ENCODE peak calls at places on chromosome 12, in four cellular contexts. S, Q, F and I are unnamed samples.

GRCh38 chr12:41983394-41983793 is 161.3 kb downstream of the GXYLT1 start:
- DNase-seq in F (no peak), Q (no peak), S (no peak), I (no peak)

GRCh38 chr12:45034861-45035265 is 16.0 kb downstream of the DBX2 start:
- DNase-seq in F (no peak), S (no peak), Q (no peak), I (no peak)

GRCh38 chr12:91778938-91779400 is 366.7 kb downstream of the BTG1 start:
- DNase-seq in Q (peak), S (peak), F (no peak), I (no peak)

GRCh38 chr12:110530511-110530910 is 28.4 kb downstream of the RAD9B start:
- DNase-seq in F (no peak), S (no peak), Q (no peak), I (no peak)

GRCh38 chr12:124422570-124423523 is 128.0 kb downstream of the RFLNA start:
- DNase-seq in S (peak), Q (peak), F (no peak), I (no peak)

GRCh38 chr12:100106861-100107260 is 35.8 kb downstream of the BLTP3B start:
- DNase-seq in Q (no peak), S (no peak), F (no peak), I (no peak)

GRCh38 chr12:25557830-25558436 is 4.8 kb upstream of the LMNTD1 start:
- DNase-seq in F (peak), Q (no peak), S (peak), I (no peak)

GRCh38 chr12:93577222-93577621 is 4.7 kb downstream of the SOCS2 start:
- DNase-seq in Q (no peak), S (no peak), F (no peak), I (no peak)

GRCh38 chr12:85626031-85626781 is 210.0 kb downstream of the RASSF9 start:
- DNase-seq in F (no peak), S (peak), Q (peak), I (no peak)

GRCh38 chr12:66697404-66697803 is 18.5 kb upstream of the GRIP1 start:
- DNase-seq in S (no peak), F (no peak), Q (no peak), I (no peak)

GRCh38 chr12:62882140-62882539 is 52.8 kb downstream of the PPM1H start:
- DNase-seq in F (no peak), Q (no peak), S (no peak), I (no peak)

GRCh38 chr12:55720894-55721444 is 776 bp downstream of the RDH5 start:
- DNase-seq in S (peak), F (peak), Q (peak), I (no peak)

GRCh38 chr12:121295123-121295745 is 1.3 kb downstream of the CAMKK2 start:
- DNase-seq in S (no peak), F (no peak), Q (no peak), I (no peak)

GRCh38 chr12:65278576-65279386 is at the start of gene MSRB3:
- DNase-seq in F (peak), Q (peak), S (peak), I (no peak)

GRCh38 chr12:46752396-46752795 is 73.4 kb downstream of the SLC38A4 start:
- DNase-seq in S (no peak), F (no peak), Q (no peak), I (no peak)

GRCh38 chr12:61870658-61871559 is 389.3 kb upstream of the USP15 start:
- DNase-seq in Q (no peak), S (no peak), F (no peak), I (no peak)

GRCh38 chr12:106861984-106862894 is 87.8 kb downstream of the RIC8B start:
- DNase-seq in S (peak), Q (peak), F (no peak), I (no peak)

GRCh38 chr12:62269464-62270228 is 9.4 kb downstream of the USP15 start:
- DNase-seq in F (no peak), Q (no peak), S (no peak), I (no peak)

GRCh38 chr12:3972576-3972975 is 99.4 kb upstream of the PARP11 start:
- DNase-seq in Q (no peak), F (no peak), S (no peak), I (no peak)

GRCh38 chr12:56081393-56082347 is 1.7 kb downstream of the ERBB3 start:
- DNase-seq in F (no peak), S (no peak), Q (no peak), I (no peak)

GRCh38 chr12:6966351-6966750 is 4.1 kb downstream of the PHB2 start:
- DNase-seq in F (no peak), S (no peak), Q (no peak), I (no peak)

GRCh38 chr12:95848575-95849388 is 10.0 kb upstream of the SNRPF start:
- DNase-seq in S (peak), Q (no peak), F (peak), I (no peak)

GRCh38 chr12:50825372-50825838 is 17.3 kb upstream of the TMPRSS12 start:
- DNase-seq in F (no peak), Q (peak), S (peak), I (no peak)

GRCh38 chr12:26369588-26369987 is 174.2 kb downstream of the SSPN start:
- DNase-seq in S (peak), F (no peak), Q (peak), I (no peak)

GRCh38 chr12:31216479-31216878 is 109.5 kb downstream of the SINHCAF start:
- DNase-seq in F (no peak), Q (no peak), S (no peak), I (no peak)

GRCh38 chr12:54935235-54935951 is 49.2 kb downstream of the TESPA1 start:
- DNase-seq in S (peak), F (no peak), Q (peak), I (no peak)

GRCh38 chr12:76030378-76031080 is 1.0 kb downstream of the PHLDA1 start:
- DNase-seq in Q (no peak), S (peak), F (peak), I (peak)

GRCh38 chr12:62466596-62467411 is at the start of gene MON2:
- DNase-seq in F (peak), S (peak), Q (peak), I (peak)

GRCh38 chr12:55972045-55972843 is 1.6 kb upstream of the RAB5B start:
- DNase-seq in S (peak), F (no peak), Q (no peak), I (no peak)

GRCh38 chr12:124397807-124398577 is 103.1 kb downstream of the RFLNA start:
- DNase-seq in F (no peak), Q (no peak), S (no peak), I (no peak)

GRCh38 chr12:26275313-26276257 is 80.2 kb downstream of the SSPN start:
- DNase-seq in Q (no peak), S (no peak), F (no peak), I (no peak)

GRCh38 chr12:45973526-45973925 is 16.8 kb downstream of the SCAF11 start:
- DNase-seq in Q (no peak), S (peak), F (no peak), I (no peak)

GRCh38 chr12:1842183-1842904 is 22.0 kb downstream of the LRTM2 start:
- DNase-seq in S (no peak), Q (no peak), F (no peak), I (no peak)

DNA sequence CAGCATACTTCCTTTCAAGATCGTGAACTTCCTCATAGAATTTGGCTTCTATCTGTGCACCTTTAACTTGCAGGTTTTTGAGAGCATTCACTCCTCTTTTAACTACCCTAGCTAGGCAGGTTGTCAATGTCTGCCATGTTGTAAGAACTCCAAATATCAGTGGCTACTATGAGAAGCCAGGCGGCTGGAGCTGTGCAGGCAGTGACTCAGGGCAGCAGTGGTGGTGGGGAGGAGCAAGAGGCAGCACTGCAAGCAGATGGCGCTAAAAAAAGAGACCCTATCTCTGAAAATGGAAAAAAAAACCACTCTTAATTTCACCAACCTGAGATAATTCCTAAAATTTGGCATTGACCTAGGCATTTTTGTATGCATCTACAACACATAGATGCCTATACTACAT is 28.5 kb downstream of the YARS2 start:
- DNase-seq in Q (no peak), F (no peak), S (no peak), I (no peak)
- TF ChIP-seq CTCF in Q (no peak), F (no peak), S (no peak), I (no peak)

DNA sequence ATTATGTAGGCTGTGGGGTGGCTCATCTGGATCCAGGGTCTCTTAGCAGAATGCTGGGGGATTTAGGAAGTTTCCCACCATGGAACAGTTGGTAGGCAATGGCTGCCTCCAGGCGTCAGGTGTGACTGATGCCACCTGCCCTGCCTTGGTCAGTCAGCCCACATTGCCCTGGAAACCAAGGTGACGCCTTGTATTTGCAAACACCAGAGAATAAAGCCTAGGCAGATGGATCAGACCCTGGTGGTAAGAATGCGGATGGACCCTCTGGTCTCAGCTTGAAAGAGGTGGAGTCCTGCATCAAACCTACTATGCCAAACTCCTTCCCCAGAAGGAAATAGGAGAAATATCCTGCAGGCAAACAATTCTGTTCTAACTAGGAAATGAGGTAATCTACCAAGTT is 38.2 kb downstream of the NCKAP5L start:
- DNase-seq in S (no peak), Q (no peak), F (peak), I (no peak)
- TF ChIP-seq CTCF in S (peak), Q (no peak), F (peak), I (no peak)

GRCh38 chr12:79955561-79955960 is 20.7 kb upstream of the PPP1R12A start:
- DNase-seq in S (no peak), Q (no peak), F (no peak), I (no peak)
- TF ChIP-seq CTCF in S (no peak), Q (no peak), F (no peak), I (no peak)

DNA sequence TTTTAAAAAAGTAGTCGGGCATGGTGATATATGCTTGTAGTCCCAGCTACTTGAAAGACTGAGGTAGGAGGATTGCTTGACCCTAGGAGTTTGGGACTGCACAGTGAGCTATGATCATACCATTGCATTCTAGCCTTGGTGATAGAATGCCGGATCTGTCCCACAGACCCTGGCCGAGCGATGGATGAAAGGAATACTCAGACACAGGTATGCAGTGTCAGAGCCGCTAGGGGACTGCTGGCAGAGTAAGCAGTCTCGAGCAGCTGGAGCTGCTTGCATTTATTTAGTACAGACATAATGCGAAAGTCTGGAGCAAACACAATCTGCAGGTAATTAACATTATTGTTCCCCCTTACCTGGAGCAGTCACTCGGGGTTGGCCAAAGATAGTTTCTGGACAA is 18.6 kb downstream of the AICDA start:
- DNase-seq in Q (no peak), S (no peak), F (no peak), I (no peak)
- TF ChIP-seq CTCF in Q (no peak), S (no peak), F (no peak), I (no peak)

GRCh38 chr12:105294164-105294563 is 36.3 kb upstream of the C12orf75 start:
- DNase-seq in F (no peak), Q (no peak), S (no peak), I (no peak)

GRCh38 chr12:105292705-105293104 is 37.8 kb upstream of the C12orf75 start:
- DNase-seq in F (no peak), S (no peak), Q (no peak), I (no peak)

GRCh38 chr12:105289114-105289904 is 41.2 kb upstream of the C12orf75 start:
- DNase-seq in Q (no peak), F (no peak), S (peak), I (no peak)

GRCh38 chr12:105288311-105288996 is 42.0 kb upstream of the C12orf75 start:
- DNase-seq in Q (no peak), S (no peak), F (no peak), I (no peak)

DNA sequence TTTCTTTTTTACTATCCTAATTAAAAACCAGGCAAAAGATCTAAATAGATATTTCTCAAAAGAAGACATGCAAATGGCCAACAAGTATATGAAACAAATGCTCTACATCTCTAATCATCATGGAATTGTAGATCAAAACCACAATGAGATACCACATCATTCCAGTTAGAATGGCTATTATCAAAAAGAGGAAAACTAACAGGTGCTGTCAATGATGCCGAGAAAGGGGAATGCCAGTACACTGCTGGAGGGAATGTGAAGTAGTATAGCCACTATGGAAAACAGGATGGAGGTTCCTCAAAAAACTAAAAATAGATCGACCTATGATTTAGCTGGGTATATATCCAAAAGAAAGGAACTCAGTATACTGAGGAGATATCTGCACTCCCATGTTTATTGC is 39.0 kb upstream of the C12orf75 start:
- DNase-seq in Q (no peak), F (no peak), S (no peak), I (no peak)
- TF ChIP-seq CTCF in Q (no peak), F (no peak), S (no peak), I (no peak)

GRCh38 chr12:130700492-130701401 is 15.4 kb downstream of the RIMBP2 start:
- DNase-seq in F (no peak), Q (no peak), S (no peak), I (no peak)

GRCh38 chr12:130702966-130703732 is 12.9 kb downstream of the RIMBP2 start:
- DNase-seq in F (no peak), Q (no peak), S (no peak), I (no peak)

GRCh38 chr12:130703733-130704375 is 12.2 kb downstream of the RIMBP2 start:
- DNase-seq in F (no peak), S (no peak), Q (no peak), I (no peak)

GRCh38 chr12:130704606-130705005 is 11.5 kb downstream of the RIMBP2 start:
- DNase-seq in F (no peak), S (no peak), Q (no peak), I (no peak)

GRCh38 chr12:130701402-130701744 is 14.7 kb downstream of the RIMBP2 start:
- DNase-seq in F (no peak), S (no peak), Q (no peak), I (no peak)
- TF ChIP-seq CTCF in F (no peak), S (no peak), Q (no peak), I (no peak)

DNA sequence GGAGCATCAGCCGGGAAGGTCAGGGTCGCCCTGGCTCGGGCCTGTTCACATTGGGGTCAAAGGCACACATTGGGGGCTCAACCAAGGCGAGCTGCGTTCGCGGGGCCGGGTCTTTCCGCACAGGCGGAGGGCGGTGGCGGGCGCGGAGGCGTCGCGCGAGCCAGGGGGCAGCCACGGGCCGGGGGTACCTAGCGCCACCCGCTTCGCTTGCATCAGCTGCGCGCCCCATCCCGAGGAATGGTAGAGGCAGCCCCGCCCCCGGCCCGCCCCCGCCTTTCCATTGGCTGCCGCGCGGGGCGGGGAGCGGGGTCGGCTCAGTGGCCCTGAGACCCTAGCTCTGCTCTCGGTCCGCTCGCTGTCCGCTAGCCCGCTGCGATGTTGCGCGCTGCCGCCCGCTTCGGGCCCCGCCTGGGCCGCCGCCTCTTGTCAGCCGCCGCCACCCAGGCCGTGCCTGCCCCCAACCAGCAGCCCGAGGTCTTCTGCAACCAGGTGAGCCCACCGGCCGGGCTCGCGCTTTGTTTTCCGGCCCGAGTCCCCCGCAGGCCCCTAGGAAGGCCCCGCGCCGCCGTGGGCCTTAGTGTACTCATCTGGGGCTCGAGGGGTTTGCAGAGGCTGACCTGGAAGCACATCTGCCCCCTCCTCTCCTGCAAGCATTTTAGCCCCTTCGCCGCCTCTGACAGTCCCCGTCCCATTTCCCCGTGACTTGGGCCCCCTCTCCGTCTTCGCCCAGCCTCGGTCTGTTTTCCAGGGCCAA is at the start of gene ALDH2:
- DNase-seq in S (no peak), F (peak), Q (no peak), I (no peak)
- TF ChIP-seq CTCF in S (peak), F (no peak), Q (no peak), I (no peak)

GRCh38 chr12:117045998-117046374 is 53.2 kb downstream of the TESC start:
- DNase-seq in Q (no peak), S (no peak), F (no peak), I (no peak)
- TF ChIP-seq CTCF in Q (no peak), S (peak), F (no peak), I (no peak)

DNA sequence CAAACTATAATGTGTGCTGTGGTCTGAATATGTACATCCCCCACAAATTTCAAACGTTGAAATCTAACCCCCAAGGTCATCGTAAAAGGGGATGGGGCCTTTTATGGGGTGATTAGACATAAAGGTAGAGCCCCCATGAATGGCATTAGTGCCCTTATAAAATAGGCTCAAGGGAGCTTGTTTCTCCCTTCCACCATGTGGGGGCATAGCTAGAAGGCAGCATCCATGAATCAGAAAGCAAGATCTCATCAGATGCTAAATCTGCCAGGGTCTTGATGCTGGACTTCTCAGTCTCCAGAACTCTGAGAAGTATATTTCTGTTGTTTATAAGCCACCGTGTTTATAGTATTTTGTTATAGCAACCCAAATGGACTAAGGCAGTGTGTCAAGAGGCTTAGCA is 33.4 kb upstream of the IGF1 start:
- DNase-seq in Q (no peak), F (no peak), S (no peak), I (no peak)
- TF ChIP-seq CTCF in Q (peak), F (no peak), S (peak), I (no peak)